ENCODE peak calls at places on chromosomes 1 and 21, in seven cellular contexts. One of them, this sample, is unnamed.

GRCh38 chr1:53362851-53363642 is 35.2 kb upstream of the LRP8 start:
- DNase-seq in neural crest cell: no peak
- DNase-seq in HFFc6: no peak
- DNase-seq in AG09319: no peak
- DNase-seq in IMR-90: no peak
- DNase-seq in K562: peak; percentile 52
- DNase-seq in fibroblast of mammary gland: no peak
- DNase-seq in this sample: no peak

GRCh38 chr1:162038624-162039023 is 15.0 kb upstream of the OLFML2B start:
- DNase-seq in IMR-90: no peak
- DNase-seq in K562: no peak
- DNase-seq in AG09319: no peak
- DNase-seq in HFFc6: no peak
- DNase-seq in fibroblast of mammary gland: no peak
- DNase-seq in neural crest cell: no peak
- DNase-seq in this sample: no peak

GRCh38 chr1:60581455-60582220 is 500.7 kb upstream of the NFIA start:
- DNase-seq in HFFc6: no peak
- DNase-seq in neural crest cell: no peak
- DNase-seq in IMR-90: no peak
- DNase-seq in K562: no peak
- DNase-seq in AG09319: no peak
- DNase-seq in fibroblast of mammary gland: no peak
- DNase-seq in this sample: no peak

GRCh38 chr1:151342562-151342961 is 4.5 kb downstream of the RFX5 start:
- DNase-seq in HFFc6: no peak
- DNase-seq in IMR-90: no peak
- DNase-seq in K562: no peak
- DNase-seq in AG09319: no peak
- DNase-seq in fibroblast of mammary gland: no peak
- DNase-seq in neural crest cell: no peak
- DNase-seq in this sample: no peak

GRCh38 chr21:39666026-39666425 is 53.3 kb downstream of the B3GALT5 start:
- DNase-seq in neural crest cell: no peak
- DNase-seq in AG09319: no peak
- DNase-seq in HFFc6: no peak
- DNase-seq in fibroblast of mammary gland: no peak
- DNase-seq in IMR-90: no peak
- DNase-seq in K562: no peak
- DNase-seq in this sample: no peak

GRCh38 chr1:211711313-211711712 is 35.9 kb upstream of the NEK2 start:
- DNase-seq in IMR-90: no peak
- DNase-seq in fibroblast of mammary gland: no peak
- DNase-seq in HFFc6: no peak
- DNase-seq in AG09319: no peak
- DNase-seq in K562: no peak
- DNase-seq in neural crest cell: no peak
- DNase-seq in this sample: no peak

GRCh38 chr1:41365772-41366427 is 4.7 kb downstream of the FOXO6 start:
- DNase-seq in IMR-90: no peak
- DNase-seq in fibroblast of mammary gland: no peak
- DNase-seq in neural crest cell: no peak
- DNase-seq in HFFc6: no peak
- DNase-seq in AG09319: no peak
- DNase-seq in K562: no peak
- DNase-seq in this sample: peak; percentile 21

GRCh38 chr1:224700915-224701531 is 84.9 kb downstream of the CNIH3 start:
- DNase-seq in K562: peak; percentile 74
- DNase-seq in IMR-90: peak; percentile 7
- DNase-seq in fibroblast of mammary gland: peak; percentile 42
- DNase-seq in AG09319: no peak
- DNase-seq in neural crest cell: no peak
- DNase-seq in HFFc6: no peak
- DNase-seq in this sample: no peak

GRCh38 chr1:118148034-118148433 is 37.0 kb downstream of the SPAG17 start:
- DNase-seq in IMR-90: peak; percentile 39
- DNase-seq in AG09319: no peak
- DNase-seq in K562: no peak
- DNase-seq in fibroblast of mammary gland: no peak
- DNase-seq in HFFc6: peak; percentile 20
- DNase-seq in neural crest cell: no peak
- DNase-seq in this sample: no peak

GRCh38 chr1:116203192-116203723 is 92.1 kb downstream of the MAB21L3 start:
- DNase-seq in HFFc6: no peak
- DNase-seq in AG09319: no peak
- DNase-seq in IMR-90: no peak
- DNase-seq in neural crest cell: no peak
- DNase-seq in fibroblast of mammary gland: no peak
- DNase-seq in K562: no peak
- DNase-seq in this sample: no peak

GRCh38 chr1:209076688-209077087 is 506.8 kb upstream of the CAMK1G start:
- DNase-seq in AG09319: no peak
- DNase-seq in fibroblast of mammary gland: peak; percentile 7
- DNase-seq in K562: no peak
- DNase-seq in HFFc6: no peak
- DNase-seq in IMR-90: no peak
- DNase-seq in neural crest cell: no peak
- DNase-seq in this sample: no peak
- TF ChIP-seq CTCF in AG09319: no peak
- TF ChIP-seq CTCF in fibroblast of mammary gland: peak; percentile 17
- TF ChIP-seq CTCF in K562: no peak
- TF ChIP-seq CTCF in HFFc6: peak; percentile 33
- TF ChIP-seq CTCF in IMR-90: no peak
- TF ChIP-seq CTCF in neural crest cell: no peak
- TF ChIP-seq CTCF in this sample: peak; percentile 91

DNA sequence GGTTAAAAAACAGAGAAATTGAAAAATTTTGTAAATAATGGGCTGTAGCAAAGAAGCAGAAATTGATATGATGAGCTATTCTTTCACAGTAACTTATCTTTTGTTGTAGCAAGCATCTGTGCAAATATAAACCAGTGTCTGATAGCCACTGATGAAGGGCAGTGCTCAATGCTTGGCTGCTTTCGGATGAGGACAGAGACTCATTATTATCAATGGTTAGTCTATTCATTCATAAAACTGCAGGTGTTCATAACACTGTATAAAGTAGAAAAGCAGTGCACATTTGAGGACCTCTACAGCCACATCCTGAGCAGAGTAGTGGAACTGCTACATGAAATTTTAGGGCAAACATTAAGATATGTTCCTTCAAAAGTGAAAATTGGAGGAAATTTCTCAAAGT is 107.2 kb downstream of the FAF1 start:
- DNase-seq in IMR-90: no peak
- DNase-seq in neural crest cell: no peak
- DNase-seq in fibroblast of mammary gland: no peak
- DNase-seq in AG09319: no peak
- DNase-seq in HFFc6: no peak
- DNase-seq in K562: no peak
- DNase-seq in this sample: no peak
- TF ChIP-seq CTCF in IMR-90: no peak
- TF ChIP-seq CTCF in neural crest cell: no peak
- TF ChIP-seq CTCF in fibroblast of mammary gland: no peak
- TF ChIP-seq CTCF in AG09319: no peak
- TF ChIP-seq CTCF in HFFc6: no peak
- TF ChIP-seq CTCF in K562: no peak
- TF ChIP-seq CTCF in this sample: no peak

GRCh38 chr21:45209046-45209445 is 78.6 kb downstream of the POFUT2 start:
- DNase-seq in AG09319: no peak
- DNase-seq in neural crest cell: no peak
- DNase-seq in HFFc6: peak; percentile 33
- DNase-seq in K562: no peak
- DNase-seq in IMR-90: peak; percentile 87
- DNase-seq in fibroblast of mammary gland: peak; percentile 77
- DNase-seq in this sample: no peak
- TF ChIP-seq CTCF in AG09319: no peak
- TF ChIP-seq CTCF in neural crest cell: no peak
- TF ChIP-seq CTCF in HFFc6: no peak
- TF ChIP-seq CTCF in K562: no peak
- TF ChIP-seq CTCF in IMR-90: no peak
- TF ChIP-seq CTCF in fibroblast of mammary gland: no peak
- TF ChIP-seq CTCF in this sample: no peak

DNA sequence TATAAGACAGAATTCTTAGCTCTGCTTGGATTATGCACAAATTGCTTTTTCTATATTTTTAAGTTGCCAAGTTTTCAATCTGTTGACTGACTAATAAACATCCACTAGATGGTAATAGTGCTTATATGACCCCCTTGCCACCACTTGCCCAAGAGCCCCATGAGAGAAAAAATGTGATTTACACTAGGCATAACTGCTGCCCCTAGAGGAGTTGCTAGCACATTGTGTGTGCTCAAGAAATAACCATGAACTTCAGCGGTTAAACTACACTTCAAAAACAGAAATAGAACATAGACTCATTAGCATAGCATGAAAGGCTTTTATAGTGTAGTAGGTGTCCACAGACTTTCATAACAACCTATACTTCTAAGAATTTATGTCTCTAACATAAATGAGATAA is 61.4 kb downstream of the BRINP3 start:
- DNase-seq in IMR-90: no peak
- DNase-seq in neural crest cell: no peak
- DNase-seq in K562: no peak
- DNase-seq in HFFc6: no peak
- DNase-seq in fibroblast of mammary gland: no peak
- DNase-seq in AG09319: no peak
- DNase-seq in this sample: no peak
- TF ChIP-seq CTCF in IMR-90: no peak
- TF ChIP-seq CTCF in neural crest cell: peak; percentile 31
- TF ChIP-seq CTCF in K562: no peak
- TF ChIP-seq CTCF in HFFc6: no peak
- TF ChIP-seq CTCF in fibroblast of mammary gland: no peak
- TF ChIP-seq CTCF in AG09319: no peak
- TF ChIP-seq CTCF in this sample: peak; percentile 1

GRCh38 chr1:216601427-216601751 is 121.8 kb downstream of the ESRRG start:
- DNase-seq in fibroblast of mammary gland: no peak
- DNase-seq in neural crest cell: no peak
- DNase-seq in AG09319: no peak
- DNase-seq in IMR-90: no peak
- DNase-seq in HFFc6: no peak
- DNase-seq in K562: no peak
- DNase-seq in this sample: no peak
- TF ChIP-seq CTCF in fibroblast of mammary gland: no peak
- TF ChIP-seq CTCF in neural crest cell: no peak
- TF ChIP-seq CTCF in AG09319: no peak
- TF ChIP-seq CTCF in IMR-90: no peak
- TF ChIP-seq CTCF in HFFc6: peak; percentile 6
- TF ChIP-seq CTCF in K562: no peak
- TF ChIP-seq CTCF in this sample: no peak

DNA sequence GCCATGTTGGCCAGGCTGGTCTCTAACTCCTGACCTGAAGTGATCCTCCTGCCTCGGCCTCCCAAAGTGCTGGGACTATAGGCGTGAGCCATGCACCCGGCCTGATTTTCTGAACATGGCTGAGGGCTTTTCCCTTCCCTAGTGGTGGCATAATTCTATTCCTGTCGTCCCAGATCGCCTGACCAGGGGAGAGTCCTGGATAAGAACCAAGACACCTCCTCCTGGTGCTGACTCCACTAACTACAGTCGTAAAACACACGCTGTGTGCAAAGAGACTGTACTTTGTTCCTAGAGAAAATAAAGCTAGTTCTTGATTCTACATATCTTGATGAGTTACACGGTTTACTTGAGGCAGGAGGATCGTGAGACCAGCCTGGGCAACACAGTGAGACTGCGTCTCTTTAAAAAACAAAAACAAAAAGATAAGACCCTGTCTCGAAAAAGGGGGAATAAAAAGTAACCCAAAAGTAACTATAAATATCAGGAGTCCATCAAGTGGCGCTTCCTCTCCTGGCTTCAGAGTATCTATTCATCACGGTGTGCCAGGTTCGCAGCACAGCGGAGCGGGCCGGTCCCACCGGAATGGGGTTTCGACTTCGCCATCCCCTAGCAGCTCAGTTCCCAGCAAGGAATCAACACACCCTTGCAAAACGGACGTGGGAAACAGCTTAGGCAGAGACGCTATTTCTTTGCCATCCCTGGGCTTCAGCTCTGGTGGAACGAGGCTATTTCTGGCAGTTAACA is 973 bp downstream of the SDF4 start:
- DNase-seq in K562: peak; percentile 60
- DNase-seq in neural crest cell: no peak
- DNase-seq in fibroblast of mammary gland: peak; percentile 86
- DNase-seq in HFFc6: peak; percentile 80
- DNase-seq in AG09319: peak; percentile 23
- DNase-seq in IMR-90: peak; percentile 77
- DNase-seq in this sample: no peak
- TF ChIP-seq CTCF in K562: peak; percentile 36
- TF ChIP-seq CTCF in neural crest cell: no peak
- TF ChIP-seq CTCF in fibroblast of mammary gland: peak; percentile 48
- TF ChIP-seq CTCF in HFFc6: peak; percentile 67
- TF ChIP-seq CTCF in AG09319: peak; percentile 32
- TF ChIP-seq CTCF in IMR-90: peak; percentile 51
- TF ChIP-seq CTCF in this sample: no peak

This sample was measured in D721Med.